ENCODE peak calls at places on chromosomes 12 and 14, in eight cellular contexts. H is HCT116; J is PC-3; V is thoracic aorta; F is BJ; N is CD4-positive, alpha-beta T cell; B is CD8-positive, alpha-beta T cell; W is WERI-Rb-1. L is an unnamed sample.
A peak's percentile ranks its signal among the peaks of the same experiment; 100 is the strongest.

GRCh38 chr12:102462386-102462785 is 18.0 kb downstream of the IGF1 start:
- DNase-seq in H (no peak), J (no peak), V (no peak), F (no peak), N (no peak), B (no peak), W (no peak), L (no peak)

GRCh38 chr12:21644516-21644915 is 13.1 kb downstream of the LDHB start:
- DNase-seq in H (no peak), J (no peak), V (no peak), F (no peak), N (no peak), B (no peak), W (no peak), L (no peak)

GRCh38 chr12:120956579-120957360 is 21.6 kb upstream of the HNF1A start:
- DNase-seq in H (no peak), J (no peak), V (no peak), F (no peak), N (no peak), B (no peak), W (no peak), L (no peak)

GRCh38 chr14:92105845-92106094 is 612 bp downstream of the ATXN3 start:
- DNase-seq in H (no peak), J (peak; percentile 41), V (no peak), F (peak; percentile 22), N (no peak), B (peak; percentile 52), W (no peak), L (no peak)

GRCh38 chr14:77641534-77642341 is 25.3 kb upstream of the SPTLC2 start:
- DNase-seq in H (no peak), J (peak; percentile 39), V (peak; percentile 51), F (no peak), N (peak; percentile 54), B (peak; percentile 82), W (no peak), L (peak; percentile 76)

GRCh38 chr14:52551696-52552062 is 626 bp downstream of the TXNDC16 start:
- DNase-seq in H (no peak), J (peak; percentile 48), V (no peak), F (no peak), N (no peak), B (no peak), W (peak; percentile 25), L (no peak)

GRCh38 chr12:40945772-40946171 is 242.3 kb upstream of the PDZRN4 start:
- DNase-seq in H (no peak), J (no peak), V (no peak), F (no peak), N (no peak), B (no peak), W (no peak), L (no peak)

GRCh38 chr14:54650331-54651017 is 83.5 kb downstream of the SAMD4A start:
- DNase-seq in H (no peak), J (peak; percentile 82), V (no peak), F (peak; percentile 56), N (no peak), B (no peak), W (no peak), L (no peak)

GRCh38 chr12:108235231-108235959 is 103.7 kb downstream of the CMKLR1 start:
- DNase-seq in H (no peak), J (no peak), V (no peak), F (no peak), N (no peak), B (no peak), W (no peak), L (no peak)

GRCh38 chr12:108238474-108238873 is 100.6 kb downstream of the CMKLR1 start:
- DNase-seq in H (no peak), J (no peak), V (no peak), F (no peak), N (no peak), B (no peak), W (no peak), L (no peak)

GRCh38 chr12:108236366-108236765 is 102.7 kb downstream of the CMKLR1 start:
- DNase-seq in H (no peak), J (no peak), V (no peak), F (no peak), N (no peak), B (no peak), W (no peak), L (no peak)

GRCh38 chr12:108239378-108239777 is 99.7 kb downstream of the CMKLR1 start:
- DNase-seq in H (no peak), J (no peak), V (no peak), F (no peak), N (no peak), B (no peak), W (no peak), L (no peak)

DNA sequence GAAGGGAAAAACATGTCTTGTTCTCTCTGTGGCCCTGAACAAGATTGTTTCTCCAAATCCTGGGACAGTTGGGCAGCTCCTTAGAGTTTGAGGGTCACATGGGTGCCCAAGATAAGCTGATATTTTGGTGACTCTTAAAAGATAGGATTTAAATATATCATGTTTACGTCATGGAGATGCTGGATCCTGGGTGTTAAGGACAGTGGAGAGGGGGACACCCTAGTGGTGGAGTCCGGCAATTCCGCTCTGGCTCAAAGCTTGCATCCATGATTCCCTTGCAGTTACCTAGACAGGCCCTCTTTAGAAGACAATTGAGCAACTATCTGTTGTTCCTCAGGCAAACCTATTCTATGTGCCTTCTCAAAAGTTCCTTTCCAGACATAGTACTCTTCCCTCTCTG is 101.8 kb downstream of the CMKLR1 start:
- DNase-seq in H (peak; percentile 40), J (peak; percentile 53), V (no peak), F (no peak), N (no peak), B (no peak), W (peak; percentile 17), L (no peak)
- TF ChIP-seq CTCF in H (peak; percentile 79), J (peak; percentile 83), V (no peak), F (no peak), N (no peak), B (no peak), W (peak; percentile 51), L (peak; percentile 28)

GRCh38 chr12:4059891-4060290 is 186.7 kb upstream of the PARP11 start:
- DNase-seq in H (no peak), J (no peak), V (no peak), F (no peak), N (no peak), B (no peak), W (no peak), L (no peak)

GRCh38 chr12:4069046-4070010 is 196.1 kb upstream of the PARP11 start:
- DNase-seq in H (no peak), J (no peak), V (no peak), F (no peak), N (no peak), B (no peak), W (no peak), L (no peak)

GRCh38 chr12:4064008-4064407 is 190.8 kb upstream of the PARP11 start:
- DNase-seq in H (no peak), J (no peak), V (no peak), F (no peak), N (no peak), B (no peak), W (no peak), L (no peak)
- H3K27me3 ChIP-seq in H (peaks cover 69% of the 10 kb centered on the region), J (peaks cover 6% of the 10 kb centered on the region), V (no peaks in the 10 kb centered on the region), F (no peaks in the 10 kb centered on the region), N (no peaks in the 10 kb centered on the region), B (no peaks in the 10 kb centered on the region), W (peaks cover 11% of the 10 kb centered on the region), L (no peaks in the 10 kb centered on the region)

DNA sequence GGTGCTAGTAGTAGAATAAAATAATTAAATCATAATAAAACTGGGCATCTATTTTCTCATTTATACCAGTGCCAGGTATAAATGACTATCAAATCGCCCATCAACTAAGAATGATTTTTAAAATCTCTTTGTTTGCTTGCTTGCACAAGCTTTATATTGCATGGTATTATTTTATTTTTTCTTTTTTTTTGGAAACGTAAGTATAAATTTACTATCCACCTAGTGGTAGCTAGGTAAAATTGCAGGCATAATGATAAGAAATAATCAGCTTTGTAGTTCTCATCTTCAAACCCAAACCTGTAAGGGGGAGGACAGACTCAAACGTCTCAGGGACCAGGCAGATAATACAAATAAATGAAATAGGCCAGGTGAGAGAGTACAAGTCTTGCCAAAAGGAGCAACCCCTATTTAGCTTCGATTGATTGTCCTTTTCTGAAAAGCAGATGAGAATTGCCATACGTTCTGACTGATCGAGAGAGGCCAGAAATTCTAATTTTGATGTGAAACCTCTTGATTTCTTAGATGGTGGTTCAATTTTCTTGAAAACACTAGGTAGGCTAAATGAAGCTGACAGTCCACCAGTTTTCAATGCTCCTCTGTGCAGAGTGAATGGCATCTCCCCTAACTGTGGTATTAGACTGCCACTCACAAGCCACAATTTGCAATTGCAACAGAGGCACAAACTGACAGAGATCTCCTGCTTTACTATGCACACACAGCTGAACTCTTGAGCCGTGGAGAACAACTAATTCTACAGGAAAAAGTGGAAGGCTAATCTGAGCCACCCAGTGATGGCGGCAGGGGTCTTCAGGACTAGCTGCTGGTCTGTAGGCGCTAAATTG is 189.3 kb downstream of the DACT1 start:
- DNase-seq in H (no peak), J (peak; percentile 61), V (no peak), F (no peak), N (no peak), B (no peak), W (no peak), L (no peak)
- TF ChIP-seq CTCF in H (peak; percentile 36), J (peak; percentile 85), V (peak; percentile 31), F (peak; percentile 29), N (no peak), B (no peak), W (no peak), L (peak; percentile 15)

GRCh38 chr12:53696655-53697321 is 20.9 kb upstream of the ATP5MC2 start:
- DNase-seq in H (no peak), J (no peak), V (no peak), F (no peak), N (no peak), B (no peak), W (no peak), L (no peak)

GRCh38 chr12:53701518-53702264 is 25.6 kb downstream of the CALCOCO1 start:
- DNase-seq in H (peak; percentile 60), J (peak; percentile 81), V (peak; percentile 42), F (no peak), N (peak; percentile 68), B (peak; percentile 86), W (peak; percentile 88), L (peak; percentile 59)

GRCh38 chr12:53699673-53700015 is 23.8 kb upstream of the ATP5MC2 start:
- DNase-seq in H (no peak), J (no peak), V (no peak), F (no peak), N (no peak), B (no peak), W (no peak), L (no peak)

GRCh38 chr12:53700567-53700966 is 24.7 kb upstream of the ATP5MC2 start:
- DNase-seq in H (no peak), J (peak; percentile 7), V (no peak), F (no peak), N (no peak), B (no peak), W (peak; percentile 41), L (no peak)

DNA sequence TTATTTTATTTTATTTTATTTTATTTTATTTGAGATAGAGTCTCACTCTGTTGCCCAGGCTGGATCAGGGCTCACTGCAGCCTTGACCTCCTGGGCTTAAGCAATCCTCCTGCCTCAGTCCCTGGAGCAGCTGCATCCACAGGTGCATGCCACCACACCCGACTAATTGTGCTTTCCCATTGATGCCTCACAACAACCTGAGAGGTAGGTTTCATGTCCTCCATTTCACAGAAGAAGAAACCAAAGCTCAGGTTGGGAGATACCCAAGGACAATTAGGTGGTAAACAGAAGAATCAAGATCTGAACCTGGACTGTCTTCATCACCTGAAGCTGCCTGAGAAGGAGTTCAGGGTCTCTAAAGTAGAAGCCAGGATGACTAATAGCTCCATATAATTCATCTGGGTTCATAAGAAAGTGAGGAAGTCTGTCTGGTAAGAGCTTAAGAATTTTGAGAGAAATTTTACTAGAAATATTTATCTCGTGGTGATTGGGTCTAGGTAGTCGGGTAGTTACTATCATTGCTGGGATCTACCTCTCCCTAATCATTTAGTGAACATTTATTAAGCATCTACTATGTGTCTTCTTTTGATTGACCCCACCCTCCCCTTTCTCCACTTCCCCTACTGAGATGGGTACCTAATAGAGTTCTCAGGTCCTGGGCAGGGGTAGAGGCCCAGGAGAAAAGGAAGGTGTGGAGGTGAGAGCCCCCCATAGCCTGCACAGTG is 23.2 kb upstream of the ATP5MC2 start:
- DNase-seq in H (no peak), J (no peak), V (no peak), F (no peak), N (no peak), B (no peak), W (no peak), L (no peak)
- H3K27me3 ChIP-seq in H (peaks cover 8% of the 10 kb centered on the region), J (peaks cover 4% of the 10 kb centered on the region), V (peaks cover 10% of the 10 kb centered on the region), F (peaks cover 34% of the 10 kb centered on the region), N (peaks cover 82% of the 10 kb centered on the region), B (peaks cover 40% of the 10 kb centered on the region), W (no peaks in the 10 kb centered on the region), L (peaks cover 15% of the 10 kb centered on the region)

L was measured in GM06990.